ENCODE peak calls at places on chromosomes 1 and 21, in eight cellular contexts. J is endothelial cell of umbilical vein, K is DND-41, V is K562, Y is MM.1S, X is adipocyte, O is H1, P is Karpas-422. C is an unnamed sample.

GRCh38 chr1:20184997-20185833 is 681 bp upstream of the UBXN10 start:
- DNase-seq in J (no peak), K (peak), V (peak), Y (no peak), X (no peak), O (no peak), P (no peak), C (no peak)

GRCh38 chr1:182186757-182187146 is 125.2 kb upstream of the ZNF648 start:
- DNase-seq in J (no peak), K (no peak), V (no peak), Y (no peak), X (no peak), O (no peak), P (no peak), C (no peak)

GRCh38 chr1:226355679-226356583 is 47.0 kb upstream of the LIN9 start:
- DNase-seq in J (no peak), K (no peak), V (no peak), Y (peak), X (no peak), O (no peak), P (peak), C (no peak)

GRCh38 chr1:11645670-11646265 is 8.5 kb downstream of the FBXO2 start:
- DNase-seq in J (peak), K (peak), V (peak), Y (peak), X (peak), O (no peak), P (peak), C (peak)

GRCh38 chr1:6260961-6261614 is at the start of gene GPR153:
- DNase-seq in J (peak), K (peak), V (peak), Y (peak), X (peak), O (no peak), P (peak), C (no peak)

GRCh38 chr21:40886931-40887330 is 40.0 kb upstream of the DSCAM start:
- DNase-seq in J (no peak), K (no peak), V (no peak), Y (no peak), X (no peak), O (no peak), P (no peak), C (no peak)

GRCh38 chr1:35175067-35176001 is 17.6 kb downstream of the SFPQ start:
- DNase-seq in J (no peak), K (no peak), V (no peak), Y (no peak), X (no peak), O (no peak), P (peak), C (no peak)

GRCh38 chr1:7220712-7221252 is 435.5 kb downstream of the CAMTA1 start:
- DNase-seq in J (no peak), K (no peak), V (no peak), Y (no peak), X (no peak), O (no peak), P (no peak), C (no peak)

DNA sequence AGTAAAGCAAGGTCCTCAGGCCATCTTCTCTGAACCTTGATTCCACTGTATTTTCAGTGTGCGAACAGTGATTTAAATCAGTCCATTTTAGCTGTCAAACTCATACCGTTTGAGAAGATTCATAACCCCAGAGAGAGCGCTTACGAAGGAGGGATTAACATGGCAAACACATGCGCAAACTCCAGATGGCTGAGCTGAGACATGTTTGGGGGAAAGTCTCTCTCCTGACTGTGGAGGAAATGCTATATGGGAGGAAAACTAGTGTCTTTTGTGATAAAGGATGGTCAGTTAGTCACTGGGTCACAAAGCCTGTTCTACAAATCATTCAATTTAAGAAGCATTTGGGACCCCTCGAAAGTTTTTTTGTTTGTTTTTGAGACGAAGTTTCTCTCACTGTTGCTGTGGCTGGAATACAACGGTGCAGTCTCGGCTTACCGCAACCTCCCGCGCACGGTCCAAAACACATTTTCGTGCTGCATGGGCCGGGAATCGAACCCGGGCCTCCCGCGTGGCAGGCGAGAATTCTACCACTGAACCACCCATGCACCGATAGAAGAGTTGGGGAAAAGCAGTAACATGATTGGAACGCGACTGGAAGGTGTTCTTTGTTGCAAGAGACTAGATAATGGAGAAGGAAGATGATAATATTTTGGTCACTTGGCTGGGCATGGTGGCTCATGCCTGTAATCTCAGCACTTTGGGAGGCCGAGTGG is 58.4 kb upstream of the CXADR start:
- DNase-seq in J (peak), K (no peak), V (peak), Y (peak), X (peak), O (peak), P (no peak), C (peak)
- H3K9ac ChIP-seq in J (peak), K (no peak), V (no peak), Y (no peak), X (peak), O (peak), P (no peak), C (no peak)

DNA sequence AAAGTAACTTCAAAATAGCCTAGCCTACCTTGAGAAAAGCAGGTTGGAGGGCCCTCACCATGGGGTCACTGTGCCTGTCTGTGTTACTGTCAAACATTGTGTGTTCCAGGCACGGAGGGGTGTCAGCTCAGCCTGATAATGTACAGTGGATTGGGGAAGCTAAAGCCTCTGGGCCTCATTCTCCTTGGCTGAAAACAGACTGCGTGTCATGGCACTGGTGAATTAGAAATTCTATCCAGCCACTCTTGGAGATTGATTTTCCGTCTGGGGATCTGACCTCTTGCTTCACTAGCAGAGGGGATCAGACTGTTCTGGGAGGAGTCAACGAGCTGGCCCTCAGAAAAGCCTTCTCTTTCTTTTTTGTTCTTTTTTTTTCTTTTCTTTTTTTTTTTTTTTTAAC is 123.5 kb upstream of the HOOK1 start:
- DNase-seq in J (no peak), K (no peak), V (no peak), Y (no peak), X (peak), O (no peak), P (no peak), C (no peak)
- H3K9ac ChIP-seq in J (no peak), K (no peak), V (no peak), Y (no peak), X (peak), O (no peak), P (no peak), C (no peak)

GRCh38 chr1:58782308-58783089 is 1.3 kb downstream of the JUN start:
- DNase-seq in J (peak), K (peak), V (peak), Y (peak), X (peak), O (no peak), P (peak), C (peak)
- H3K9ac ChIP-seq in J (peak), K (peak), V (peak), Y (peak), X (peak), O (peak), P (peak), C (peak)

DNA sequence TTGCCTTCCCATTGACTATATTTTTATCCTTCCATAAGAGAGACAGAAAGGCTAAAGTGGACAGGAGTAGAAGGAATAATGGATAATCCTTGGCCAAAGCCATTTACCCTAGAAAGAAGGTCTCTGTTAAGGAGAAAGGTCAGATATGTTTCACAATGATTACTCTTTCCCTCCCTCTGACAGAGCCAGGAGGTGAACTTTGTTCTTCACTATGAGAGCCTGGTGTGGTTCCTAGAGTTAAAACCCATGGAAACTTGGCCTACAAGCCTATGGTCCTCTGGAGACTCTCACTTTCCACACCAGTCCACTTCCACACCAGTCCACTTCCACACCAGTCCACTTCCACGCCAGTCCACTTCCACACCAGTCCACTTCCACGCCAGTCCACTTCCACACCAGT is 479.9 kb upstream of the ZP4 start:
- DNase-seq in J (no peak), K (no peak), V (no peak), Y (no peak), X (no peak), O (no peak), P (no peak), C (no peak)
- H3K9ac ChIP-seq in J (no peak), K (no peak), V (no peak), Y (no peak), X (no peak), O (no peak), P (no peak), C (no peak)

GRCh38 chr1:54285815-54286214 is 85.8 kb downstream of the MRPL37 start:
- DNase-seq in J (no peak), K (no peak), V (no peak), Y (no peak), X (no peak), O (no peak), P (no peak), C (no peak)

GRCh38 chr1:54282101-54282847 is 82.3 kb downstream of the MRPL37 start:
- DNase-seq in J (no peak), K (no peak), V (no peak), Y (no peak), X (no peak), O (no peak), P (no peak), C (no peak)

GRCh38 chr1:54283214-54283996 is 83.4 kb downstream of the MRPL37 start:
- DNase-seq in J (no peak), K (peak), V (peak), Y (no peak), X (no peak), O (no peak), P (no peak), C (no peak)

GRCh38 chr1:54284781-54285563 is 85.0 kb downstream of the MRPL37 start:
- DNase-seq in J (no peak), K (peak), V (no peak), Y (no peak), X (no peak), O (no peak), P (no peak), C (no peak)

GRCh38 chr1:54283997-54284385 is 84.0 kb downstream of the MRPL37 start:
- DNase-seq in J (no peak), K (no peak), V (no peak), Y (no peak), X (no peak), O (no peak), P (no peak), C (no peak)
- H3K9ac ChIP-seq in J (no peak), K (peak), V (no peak), Y (no peak), X (no peak), O (no peak), P (no peak), C (no peak)

GRCh38 chr21:31553926-31554325 is 105.6 kb upstream of the SOD1 start:
- DNase-seq in J (no peak), K (no peak), V (no peak), Y (no peak), X (no peak), O (no peak), P (no peak), C (no peak)
- H3K9ac ChIP-seq in J (no peak), K (no peak), V (no peak), Y (peak), X (no peak), O (no peak), P (no peak), C (no peak)

DNA sequence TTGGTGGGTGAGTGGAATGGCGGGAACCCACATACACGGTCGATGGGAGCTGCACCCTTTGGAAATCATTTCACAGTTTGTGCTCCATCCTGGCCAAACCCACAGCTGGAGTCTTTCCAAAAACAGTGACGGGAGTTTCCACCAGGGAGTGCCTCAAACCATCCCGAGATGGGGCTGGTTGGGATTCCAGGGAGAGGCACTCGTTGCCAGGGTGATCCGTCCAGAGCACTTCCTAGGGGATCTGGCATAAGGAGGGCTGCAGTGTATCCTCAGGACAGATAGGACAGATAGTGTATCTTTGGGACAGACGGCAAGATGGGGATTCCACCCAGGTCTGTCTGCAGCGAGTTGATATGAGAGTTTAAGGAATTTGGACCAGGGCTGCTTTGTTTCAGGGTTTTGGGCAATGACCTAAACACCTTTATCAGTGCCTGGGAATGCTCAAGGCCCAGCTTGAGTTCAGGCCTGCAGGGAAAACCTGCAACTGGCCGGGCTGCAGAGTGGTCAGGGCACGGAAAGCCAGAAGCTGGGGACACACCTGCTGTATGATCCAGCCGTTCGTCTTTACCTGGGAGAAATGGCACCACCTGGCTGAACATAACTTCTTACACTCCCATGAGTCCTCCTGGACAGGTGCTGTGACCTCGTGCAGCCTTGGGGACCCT is 3.4 kb upstream of the POFUT2 start:
- DNase-seq in J (no peak), K (no peak), V (no peak), Y (no peak), X (no peak), O (no peak), P (no peak), C (no peak)
- H3K9ac ChIP-seq in J (no peak), K (no peak), V (no peak), Y (no peak), X (peak), O (no peak), P (no peak), C (no peak)

DNA sequence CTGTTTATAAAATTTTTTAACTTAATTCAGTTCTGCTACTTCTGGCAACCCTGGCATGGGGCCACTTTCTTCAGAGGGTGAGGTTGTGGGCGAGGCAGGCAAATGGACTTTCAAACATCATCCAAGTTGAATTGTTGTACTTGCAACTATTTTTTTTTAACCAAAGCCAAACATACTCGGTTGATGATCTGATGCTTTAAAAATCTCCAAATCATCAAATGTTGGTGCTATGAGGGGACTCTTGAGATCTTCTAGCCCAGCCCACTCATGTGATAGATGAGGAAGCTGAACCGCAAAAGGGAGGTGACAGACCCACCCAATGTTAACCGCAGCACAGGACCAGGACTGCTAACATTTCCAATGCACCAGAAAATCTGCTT is 6.7 kb downstream of the SLC1A7 start:
- DNase-seq in J (no peak), K (no peak), V (peak), Y (no peak), X (peak), O (no peak), P (no peak), C (no peak)
- H3K9ac ChIP-seq in J (no peak), K (no peak), V (no peak), Y (no peak), X (peak), O (no peak), P (no peak), C (no peak)

DNA sequence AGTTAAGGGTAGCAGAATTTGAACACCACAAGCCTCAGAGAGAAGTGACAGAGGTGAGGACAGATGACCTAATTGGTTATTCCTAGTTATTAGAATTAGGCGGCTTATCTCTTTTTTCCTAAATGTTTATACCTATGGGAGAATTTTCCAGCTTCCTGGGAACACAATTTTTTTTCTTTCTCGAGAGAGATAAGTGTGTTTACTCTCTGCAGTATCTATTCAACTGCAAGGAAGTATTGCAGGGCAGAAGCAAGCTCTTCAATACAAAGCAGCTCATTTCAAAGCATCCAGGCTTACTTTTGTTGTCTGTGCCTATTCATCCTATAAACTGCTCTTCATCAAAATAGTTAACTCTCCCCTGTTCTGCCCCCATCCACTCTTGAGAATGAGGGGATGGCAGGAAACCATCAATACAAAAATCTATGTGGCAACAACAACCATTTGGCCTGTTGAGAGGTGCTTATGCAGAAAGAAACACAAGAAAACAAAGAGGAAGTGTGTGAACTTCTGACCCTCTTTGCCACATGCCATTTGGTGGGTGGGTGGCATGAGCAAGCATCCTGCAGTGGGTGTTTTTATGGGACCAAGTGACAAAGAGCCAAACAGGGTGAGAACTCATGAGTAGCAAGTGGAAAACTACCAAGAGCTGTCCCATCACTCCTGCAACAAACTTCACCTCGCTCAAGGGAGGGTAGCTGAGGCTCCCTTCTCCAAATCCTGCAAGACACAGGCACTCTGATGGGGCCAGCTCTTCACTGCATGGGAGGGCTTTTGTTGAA is 50.6 kb upstream of the MRPS6 start:
- DNase-seq in J (no peak), K (peak), V (no peak), Y (no peak), X (no peak), O (no peak), P (peak), C (no peak)
- H3K9ac ChIP-seq in J (no peak), K (peak), V (no peak), Y (no peak), X (no peak), O (no peak), P (peak), C (no peak)

DNA sequence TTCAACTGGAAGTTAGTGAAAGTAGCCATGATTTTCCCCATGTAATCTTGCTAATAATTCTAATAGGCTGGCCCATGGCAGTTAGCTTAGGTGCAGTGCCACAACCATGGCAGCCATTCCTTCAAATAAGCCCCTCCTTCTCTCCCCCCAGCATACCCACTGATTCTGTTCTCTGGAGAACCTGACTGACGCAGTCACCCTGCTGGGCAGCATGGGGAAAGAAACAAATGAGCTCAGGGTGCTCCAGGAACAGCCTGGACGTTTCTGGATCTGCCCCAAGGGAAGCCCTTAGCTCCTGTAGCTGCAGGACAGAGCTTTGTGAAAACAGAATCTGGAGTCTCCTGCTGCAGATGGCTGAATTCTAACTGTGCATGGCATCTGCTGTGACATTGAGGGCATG is 22.5 kb downstream of the SNAP47 start:
- DNase-seq in J (no peak), K (no peak), V (no peak), Y (no peak), X (no peak), O (no peak), P (no peak), C (no peak)
- H3K9ac ChIP-seq in J (no peak), K (no peak), V (no peak), Y (no peak), X (no peak), O (no peak), P (no peak), C (no peak)